ENCODE peak calls at places on chromosomes 11 and 22, in nine cellular contexts. C, Q, K, B, T, X, L, E and N are unnamed samples.

GRCh38 chr22:31935961-31936635 is 8.2 kb upstream of the YWHAH start:
- DNase-seq in X (no peak), T (no peak), B (no peak), Q (no peak), E (no peak), C (no peak), K (no peak), L (no peak), N (no peak)

GRCh38 chr11:130178441-130178971 is 18.9 kb downstream of the ST14 start:
- DNase-seq in B (no peak), L (no peak), Q (no peak), K (no peak), X (no peak), E (no peak), T (no peak), C (no peak), N (no peak)

GRCh38 chr11:62538470-62539237 is 8.0 kb downstream of the AHNAK start:
- DNase-seq in E (no peak), K (no peak), Q (no peak), X (no peak), L (no peak), C (no peak), T (no peak), B (no peak), N (no peak)

GRCh38 chr11:32326522-32326921 is 108.8 kb downstream of the WT1 start:
- DNase-seq in C (no peak), E (no peak), Q (peak), K (no peak), L (no peak), X (no peak), T (no peak), B (no peak), N (peak)

GRCh38 chr11:130314184-130314748 is 451 bp downstream of the ZBTB44 start:
- DNase-seq in Q (no peak), E (peak), K (peak), B (no peak), C (peak), T (peak), X (no peak), L (no peak), N (peak)

GRCh38 chr22:38109391-38110000 is 988 bp downstream of the BAIAP2L2 start:
- DNase-seq in K (no peak), T (no peak), Q (no peak), B (no peak), X (peak), L (no peak), E (no peak), C (no peak), N (no peak)

GRCh38 chr22:49789289-49790141 is 38.2 kb downstream of the BRD1 start:
- DNase-seq in Q (peak), X (no peak), T (no peak), L (no peak), K (peak), B (no peak), C (peak), E (peak), N (peak)

GRCh38 chr11:15202626-15203025 is 87.9 kb downstream of the INSC start:
- DNase-seq in T (no peak), K (no peak), C (no peak), Q (no peak), E (no peak), L (no peak), B (no peak), X (no peak), N (no peak)

GRCh38 chr22:32255726-32256125 is 579 bp upstream of the SLC5A4 start:
- DNase-seq in B (no peak), Q (no peak), X (no peak), E (no peak), C (no peak), T (no peak), K (no peak), L (no peak), N (no peak)

GRCh38 chr11:111372538-111372937 is 6.5 kb downstream of the POU2AF1 start:
- DNase-seq in B (no peak), T (no peak), E (no peak), X (no peak), L (no peak), Q (peak), C (no peak), K (no peak), N (no peak)

GRCh38 chr11:93248602-93249001 is 50.8 kb upstream of the SLC36A4 start:
- DNase-seq in Q (peak), E (no peak), X (no peak), T (no peak), K (no peak), C (no peak), L (no peak), B (no peak), N (peak)

GRCh38 chr11:34492806-34493414 is 20.7 kb downstream of the ELF5 start:
- DNase-seq in E (no peak), K (peak), X (peak), T (no peak), B (no peak), L (no peak), Q (peak), C (no peak), N (peak)

GRCh38 chr11:2797181-2797711 is 88.3 kb downstream of the CDKN1C start:
- DNase-seq in B (no peak), E (peak), Q (no peak), C (no peak), T (peak), K (peak), L (no peak), X (no peak), N (no peak)

GRCh38 chr11:128772814-128773213 is 78.9 kb downstream of the FLI1 start:
- DNase-seq in B (no peak), L (no peak), K (no peak), C (peak), X (no peak), T (no peak), Q (peak), E (peak), N (no peak)

GRCh38 chr22:24564376-24565058 is 8.7 kb downstream of the SNRPD3 start:
- DNase-seq in C (no peak), B (no peak), X (no peak), T (no peak), Q (peak), E (no peak), L (no peak), K (no peak), N (peak)

GRCh38 chr11:118996926-118997626 is 862 bp upstream of the CENATAC start:
- DNase-seq in L (no peak), K (peak), T (no peak), B (peak), X (peak), E (no peak), Q (peak), C (no peak), N (peak)

GRCh38 chr22:50011447-50012200 is 941 bp downstream of the IL17REL start:
- DNase-seq in Q (peak), C (no peak), B (no peak), T (no peak), X (no peak), L (no peak), E (no peak), K (peak), N (no peak)

GRCh38 chr22:50146440-50147228 is 23.9 kb upstream of the PANX2 start:
- DNase-seq in E (peak), L (no peak), X (peak), C (no peak), Q (peak), K (peak), B (no peak), T (peak), N (peak)

GRCh38 chr11:3802016-3802790 is 4.8 kb upstream of the NUP98 start:
- DNase-seq in X (peak), E (no peak), B (no peak), Q (no peak), C (no peak), K (no peak), T (no peak), L (no peak), N (peak)

GRCh38 chr11:93761910-93762309 is 20.4 kb downstream of the C11orf54 start:
- DNase-seq in B (no peak), K (no peak), E (no peak), T (no peak), Q (no peak), C (no peak), L (no peak), X (no peak), N (no peak)

GRCh38 chr22:49011379-49011768 is 816.3 kb downstream of the BRD1 start:
- DNase-seq in X (no peak), Q (no peak), T (peak), L (peak), K (no peak), B (no peak), E (peak), C (peak), N (no peak)

GRCh38 chr11:112715091-112715490 is 246.1 kb upstream of the NCAM1 start:
- DNase-seq in E (no peak), C (no peak), L (no peak), X (no peak), T (no peak), K (no peak), B (no peak), Q (no peak), N (no peak)

GRCh38 chr11:21401496-21401895 is 732.1 kb downstream of the NELL1 start:
- DNase-seq in B (no peak), C (no peak), K (no peak), T (no peak), X (no peak), Q (no peak), E (no peak), L (no peak), N (no peak)

GRCh38 chr11:21402274-21402673 is 732.9 kb downstream of the NELL1 start:
- DNase-seq in E (no peak), L (no peak), B (no peak), X (no peak), K (no peak), C (no peak), Q (no peak), T (no peak), N (no peak)

GRCh38 chr11:21398195-21398594 is 728.8 kb downstream of the NELL1 start:
- DNase-seq in L (no peak), X (no peak), B (no peak), T (no peak), Q (no peak), K (no peak), E (no peak), C (no peak), N (no peak)

GRCh38 chr11:21396351-21397008 is 727.1 kb downstream of the NELL1 start:
- DNase-seq in E (no peak), Q (no peak), L (no peak), C (no peak), B (no peak), T (no peak), K (no peak), X (no peak), N (no peak)
- TF ChIP-seq CTCF in E (no peak), Q (no peak), L (no peak), C (no peak), B (no peak), T (no peak), K (no peak), X (no peak), N (no peak)

DNA sequence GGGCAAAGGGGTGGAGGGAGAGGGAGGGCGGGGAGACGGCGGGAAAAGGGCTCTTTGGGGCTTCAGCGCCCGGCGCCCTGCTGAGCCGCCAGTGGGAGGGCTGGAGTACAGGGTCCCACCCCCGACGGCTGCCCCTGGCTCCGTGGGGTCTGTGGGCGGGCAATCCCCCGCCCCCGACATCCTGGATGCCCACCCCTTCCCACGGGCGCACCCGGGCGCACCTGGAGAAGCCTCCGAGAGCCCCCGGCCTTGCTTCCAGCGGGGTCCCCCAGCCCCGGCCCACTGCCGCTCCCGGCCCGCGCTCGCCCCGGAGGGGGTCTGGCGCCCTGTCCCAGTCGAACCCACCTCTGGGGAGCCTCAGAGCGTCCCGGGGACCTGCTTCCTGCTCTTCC is 394 bp downstream of the CHRM4 start:
- DNase-seq in X (no peak), T (no peak), E (no peak), Q (no peak), K (no peak), B (no peak), L (no peak), C (no peak), N (no peak)
- H3K4me3 ChIP-seq in X (peak), T (peak), E (peak), Q (peak), K (no peak), B (peak), L (peak), C (no peak), N (peak)

DNA sequence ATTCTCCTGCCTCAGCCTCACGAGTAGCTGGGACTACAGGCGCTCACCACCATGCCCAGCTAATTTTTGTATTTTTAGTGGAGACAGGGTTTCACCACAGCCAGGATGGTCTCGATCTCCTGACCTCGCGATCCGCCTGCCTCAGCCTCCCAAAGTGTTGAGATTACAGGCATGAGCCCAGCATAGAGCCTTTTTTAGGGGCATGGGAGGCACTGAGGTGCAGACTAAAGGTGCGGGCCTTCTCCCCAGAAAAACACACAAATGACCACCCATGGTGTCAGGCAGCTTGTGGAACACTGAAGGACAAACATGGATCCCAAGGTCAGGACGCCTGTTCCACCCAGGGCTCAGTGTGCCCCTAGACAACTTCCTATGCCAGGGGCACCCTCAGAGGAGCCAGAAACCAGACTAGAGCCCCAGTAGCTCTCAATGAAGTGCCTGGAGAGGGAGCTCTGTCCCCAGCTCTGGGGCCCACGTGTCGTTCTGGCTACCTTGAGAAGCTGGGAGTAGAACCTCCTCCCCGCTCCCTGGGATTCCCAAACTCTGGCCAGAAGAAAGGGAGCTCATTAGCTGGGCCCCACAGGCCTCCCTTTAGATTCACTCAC is 21.2 kb upstream of the CD5 start:
- DNase-seq in B (no peak), Q (no peak), L (no peak), K (no peak), C (no peak), E (no peak), X (no peak), T (no peak), N (no peak)
- TF ChIP-seq CTCF in B (no peak), Q (no peak), L (no peak), K (no peak), C (no peak), E (no peak), X (no peak), T (no peak), N (no peak)

GRCh38 chr22:30204015-30204741 is 42.4 kb downstream of the LIF start:
- DNase-seq in B (no peak), X (no peak), L (no peak), Q (no peak), E (no peak), K (no peak), T (no peak), C (no peak), N (no peak)

GRCh38 chr22:30202531-30203006 is 44.0 kb downstream of the LIF start:
- DNase-seq in B (no peak), K (peak), X (no peak), C (no peak), T (no peak), L (no peak), E (no peak), Q (no peak), N (peak)

GRCh38 chr22:30204742-30205111 is 41.8 kb downstream of the LIF start:
- DNase-seq in Q (peak), T (no peak), K (peak), B (no peak), E (peak), L (no peak), C (no peak), X (no peak), N (peak)

GRCh38 chr22:30206964-30207363 is 39.6 kb downstream of the LIF start:
- DNase-seq in K (no peak), L (no peak), E (no peak), B (no peak), T (no peak), Q (peak), C (no peak), X (peak), N (peak)

DNA sequence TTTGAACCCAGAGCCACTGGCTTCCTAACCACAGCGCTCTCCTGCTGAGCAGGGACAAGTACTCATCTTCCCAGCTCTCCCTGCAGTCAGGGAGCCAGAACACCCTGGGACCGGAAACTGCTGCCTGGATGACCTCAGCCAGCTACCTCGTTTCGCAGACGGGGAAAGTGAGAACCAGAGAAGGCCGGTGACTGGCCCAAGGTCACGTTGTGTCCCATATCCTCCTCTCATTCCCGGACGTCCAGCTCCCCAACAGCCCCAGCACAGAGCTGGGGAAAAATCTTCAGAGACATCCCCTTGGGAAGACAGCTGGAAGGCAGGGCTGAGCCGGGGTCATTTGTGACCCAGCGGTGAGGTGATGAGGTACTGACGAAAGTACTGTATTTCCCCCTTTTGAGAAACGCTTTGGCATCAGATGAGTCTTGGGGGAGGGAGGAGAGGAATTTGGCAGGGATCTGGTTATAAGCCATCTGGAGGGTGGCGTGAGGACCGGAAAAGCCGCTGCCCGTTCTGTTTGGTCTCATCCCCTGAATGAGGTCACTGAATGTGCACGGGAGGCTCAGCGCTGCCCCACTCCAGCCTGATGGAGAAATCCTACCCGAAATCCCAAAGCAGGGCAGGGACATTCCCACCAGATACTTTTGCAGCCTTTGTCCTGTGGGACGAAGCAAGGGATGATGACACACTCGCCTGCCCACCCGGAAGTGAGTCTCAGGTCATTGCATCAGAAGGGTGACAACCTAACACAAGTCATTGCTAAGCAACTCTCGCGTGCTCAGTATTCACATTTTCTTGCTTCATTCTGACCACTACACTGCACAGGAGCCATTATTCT is 41.1 kb downstream of the LIF start:
- DNase-seq in Q (no peak), T (peak), C (no peak), K (no peak), X (peak), B (no peak), L (no peak), E (peak), N (peak)
- H3K4me3 ChIP-seq in Q (no peak), T (peak), C (no peak), K (no peak), X (no peak), B (no peak), L (no peak), E (peak), N (no peak)

GRCh38 chr11:73143126-73143838 is 1.2 kb upstream of the FCHSD2 start:
- DNase-seq in E (no peak), L (peak), T (no peak), B (peak), Q (no peak), C (no peak), K (no peak), X (no peak), N (peak)
- TF ChIP-seq CTCF in E (no peak), L (no peak), T (no peak), B (no peak), Q (no peak), C (no peak), K (no peak), X (no peak), N (no peak)

GRCh38 chr11:40185793-40186192 is 1273.7 kb downstream of the LRRC4C start:
- DNase-seq in T (no peak), E (no peak), L (peak), C (no peak), Q (no peak), K (no peak), B (no peak), X (no peak), N (no peak)
- H3K4me3 ChIP-seq in T (no peak), E (no peak), L (no peak), C (no peak), Q (no peak), K (no peak), B (no peak), X (no peak), N (no peak)

GRCh38 chr22:19743626-19744025 is 17.0 kb upstream of the TBX1 start:
- DNase-seq in B (no peak), X (no peak), K (no peak), E (no peak), T (no peak), Q (no peak), C (no peak), L (no peak), N (no peak)

GRCh38 chr22:19743081-19743480 is 17.5 kb upstream of the TBX1 start:
- DNase-seq in T (no peak), Q (no peak), X (no peak), E (no peak), B (no peak), K (no peak), C (no peak), L (no peak), N (no peak)

GRCh38 chr22:19745155-19746133 is 15.1 kb upstream of the TBX1 start:
- DNase-seq in T (no peak), X (no peak), E (peak), K (no peak), B (no peak), C (no peak), Q (no peak), L (no peak), N (no peak)

GRCh38 chr22:19742160-19743066 is 18.2 kb upstream of the TBX1 start:
- DNase-seq in Q (no peak), L (no peak), B (no peak), T (no peak), X (no peak), C (no peak), K (no peak), E (no peak), N (no peak)

GRCh38 chr22:19744350-19745006 is 16.1 kb upstream of the TBX1 start:
- DNase-seq in X (no peak), K (no peak), C (no peak), L (no peak), E (no peak), Q (no peak), B (no peak), T (no peak), N (no peak)
- TF ChIP-seq CTCF in X (no peak), K (no peak), C (no peak), L (no peak), E (no peak), Q (no peak), B (no peak), T (no peak), N (no peak)

GRCh38 chr11:66728760-66729385 is at the start of gene SPTBN2:
- DNase-seq in B (no peak), T (no peak), Q (peak), E (peak), K (no peak), L (no peak), C (no peak), X (no peak), N (no peak)

GRCh38 chr11:66725646-66726045 is 3.4 kb downstream of the SPTBN2 start:
- DNase-seq in B (no peak), C (no peak), E (no peak), X (no peak), K (no peak), T (no peak), L (no peak), Q (no peak), N (peak)

GRCh38 chr11:66727282-66727882 is 1.6 kb downstream of the SPTBN2 start:
- DNase-seq in B (peak), Q (no peak), E (peak), T (no peak), K (peak), L (no peak), X (peak), C (no peak), N (peak)

GRCh38 chr11:66729447-66729846 is 431 bp upstream of the SPTBN2 start:
- DNase-seq in L (no peak), T (no peak), Q (no peak), B (no peak), C (no peak), E (no peak), K (no peak), X (no peak), N (no peak)

GRCh38 chr11:66727883-66728759 is 895 bp downstream of the SPTBN2 start:
- DNase-seq in Q (peak), T (no peak), L (no peak), B (no peak), E (peak), C (no peak), K (peak), X (no peak), N (no peak)
- H3K4me3 ChIP-seq in Q (peak), T (peak), L (peak), B (peak), E (peak), C (no peak), K (peak), X (peak), N (peak)

DNA sequence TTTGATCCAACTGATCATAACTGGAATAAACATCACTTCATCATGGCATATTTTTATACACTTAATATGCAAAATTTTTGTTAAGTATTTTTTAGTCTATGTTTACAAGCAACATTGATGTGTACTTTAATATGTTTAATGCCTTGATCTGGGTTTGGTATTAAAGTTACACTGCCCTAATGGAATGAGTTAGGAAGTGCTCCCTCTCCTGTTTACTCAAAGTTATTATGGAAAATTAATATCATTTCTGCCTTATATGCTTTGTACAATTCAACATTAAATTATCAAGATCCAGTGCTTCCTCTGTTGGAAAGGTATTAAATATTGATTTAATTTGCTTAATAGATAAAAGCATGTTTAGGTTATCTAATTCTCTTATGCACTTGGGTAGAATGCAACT is 927.3 kb upstream of the RAG2 start:
- DNase-seq in C (no peak), Q (peak), T (no peak), B (no peak), L (no peak), K (no peak), E (no peak), X (no peak), N (peak)
- TF ChIP-seq CTCF in C (no peak), Q (peak), T (no peak), B (no peak), L (no peak), K (no peak), E (no peak), X (no peak), N (peak)